ENCODE peak calls at places on chromosomes 6 and 20, in five cellular contexts. K is neuronal stem cell, Y is trophoblast cell, E is IMR-90, D is H1. J is an unnamed sample.

GRCh38 chr6:130020106-130020851 is 1.9 kb downstream of the L3MBTL3 start:
- DNase-seq in D (no peak), Y (no peak), K (peak; percentile 12), E (no peak), J (peak; percentile 39)

GRCh38 chr6:85684809-85685171 is 42.1 kb upstream of the SYNCRIP start:
- DNase-seq in Y (no peak), D (no peak), K (no peak), E (no peak), J (no peak)

GRCh38 chr6:52125139-52125538 is 37.7 kb upstream of the PKHD1 start:
- DNase-seq in D (no peak), K (no peak), Y (no peak), E (no peak), J (no peak)

GRCh38 chr6:20861479-20861878 is 327.2 kb downstream of the CDKAL1 start:
- DNase-seq in Y (no peak), D (no peak), E (no peak), K (no peak), J (no peak)

GRCh38 chr20:50321797-50322480 is 131.3 kb downstream of the CEBPB start:
- DNase-seq in D (no peak), E (peak; percentile 72), K (no peak), Y (no peak), J (peak; percentile 79)

GRCh38 chr20:57693670-57694329 is 16.0 kb downstream of the PMEPA1 start:
- DNase-seq in Y (no peak), D (no peak), K (no peak), E (no peak), J (no peak)

GRCh38 chr6:127585123-127585522 is 8.1 kb downstream of the C6orf58 start:
- DNase-seq in K (no peak), E (no peak), Y (no peak), D (no peak), J (no peak)

GRCh38 chr20:59678286-59678685 is 73.9 kb downstream of the PHACTR3 start:
- DNase-seq in D (no peak), Y (no peak), E (no peak), K (no peak), J (no peak)

GRCh38 chr6:169256518-169256917 is 2.9 kb upstream of the THBS2 start:
- DNase-seq in E (no peak), D (no peak), K (no peak), Y (no peak), J (no peak)

GRCh38 chr20:33442136-33443005 is 1.2 kb downstream of the SNTA1 start:
- DNase-seq in D (no peak), K (no peak), Y (no peak), E (no peak), J (no peak)

GRCh38 chr20:47432251-47433210 is 69.2 kb upstream of the NCOA3 start:
- DNase-seq in D (no peak), Y (peak; percentile 89), K (no peak), E (peak; percentile 19), J (no peak)

GRCh38 chr20:31835977-31836852 is 9.2 kb downstream of the FOXS1 start:
- DNase-seq in D (no peak), K (no peak), Y (no peak), E (peak; percentile 92), J (peak; percentile 94)

GRCh38 chr6:131049515-131050081 is 13.4 kb downstream of the EPB41L2 start:
- DNase-seq in Y (no peak), E (no peak), D (no peak), K (no peak), J (no peak)

GRCh38 chr6:40806479-40806878 is 219.3 kb upstream of the LRFN2 start:
- DNase-seq in K (no peak), E (no peak), Y (no peak), D (no peak), J (peak; percentile 37)

GRCh38 chr20:40651121-40651520 is 37.9 kb downstream of the MAFB start:
- DNase-seq in E (peak; percentile 8), Y (peak; percentile 67), D (no peak), K (no peak), J (peak; percentile 20)

GRCh38 chr6:3742076-3742425 is 9.5 kb downstream of the PXDC1 start:
- DNase-seq in D (no peak), Y (no peak), E (no peak), K (no peak), J (no peak)

GRCh38 chr6:56749632-56750151 is 107.0 kb upstream of the DST start:
- DNase-seq in K (no peak), Y (peak; percentile 68), D (no peak), E (peak; percentile 89), J (peak; percentile 84)

GRCh38 chr6:37182736-37183590 is 13.0 kb downstream of the PIM1 start:
- DNase-seq in K (no peak), Y (no peak), D (no peak), E (no peak), J (no peak)

GRCh38 chr6:21163110-21163837 is 430.3 kb upstream of the SOX4 start:
- DNase-seq in Y (peak; percentile 47), E (peak; percentile 79), D (no peak), K (no peak), J (peak; percentile 61)

GRCh38 chr20:10982692-10983091 is 308.9 kb upstream of the JAG1 start:
- DNase-seq in K (no peak), Y (peak; percentile 84), D (peak; percentile 13), E (peak; percentile 94), J (peak; percentile 94)

GRCh38 chr20:53570446-53571276 is 23.0 kb downstream of the ZNF217 start:
- DNase-seq in E (no peak), K (no peak), D (no peak), Y (no peak), J (no peak)

GRCh38 chr6:135498178-135498841 is 770 bp upstream of the AHI1 start:
- DNase-seq in K (peak; percentile 21), D (no peak), Y (peak; percentile 89), E (peak; percentile 94), J (peak; percentile 97)

GRCh38 chr6:135499441-135500340 is 2.2 kb upstream of the AHI1 start:
- DNase-seq in D (no peak), E (no peak), Y (no peak), K (no peak), J (no peak)

GRCh38 chr6:135496805-135497411 is 632 bp downstream of the AHI1 start:
- DNase-seq in Y (peak; percentile 8), D (no peak), E (no peak), K (no peak), J (no peak)

GRCh38 chr6:135493218-135493961 is 4.2 kb downstream of the AHI1 start:
- DNase-seq in E (peak; percentile 35), K (no peak), Y (peak; percentile 17), D (no peak), J (no peak)

DNA sequence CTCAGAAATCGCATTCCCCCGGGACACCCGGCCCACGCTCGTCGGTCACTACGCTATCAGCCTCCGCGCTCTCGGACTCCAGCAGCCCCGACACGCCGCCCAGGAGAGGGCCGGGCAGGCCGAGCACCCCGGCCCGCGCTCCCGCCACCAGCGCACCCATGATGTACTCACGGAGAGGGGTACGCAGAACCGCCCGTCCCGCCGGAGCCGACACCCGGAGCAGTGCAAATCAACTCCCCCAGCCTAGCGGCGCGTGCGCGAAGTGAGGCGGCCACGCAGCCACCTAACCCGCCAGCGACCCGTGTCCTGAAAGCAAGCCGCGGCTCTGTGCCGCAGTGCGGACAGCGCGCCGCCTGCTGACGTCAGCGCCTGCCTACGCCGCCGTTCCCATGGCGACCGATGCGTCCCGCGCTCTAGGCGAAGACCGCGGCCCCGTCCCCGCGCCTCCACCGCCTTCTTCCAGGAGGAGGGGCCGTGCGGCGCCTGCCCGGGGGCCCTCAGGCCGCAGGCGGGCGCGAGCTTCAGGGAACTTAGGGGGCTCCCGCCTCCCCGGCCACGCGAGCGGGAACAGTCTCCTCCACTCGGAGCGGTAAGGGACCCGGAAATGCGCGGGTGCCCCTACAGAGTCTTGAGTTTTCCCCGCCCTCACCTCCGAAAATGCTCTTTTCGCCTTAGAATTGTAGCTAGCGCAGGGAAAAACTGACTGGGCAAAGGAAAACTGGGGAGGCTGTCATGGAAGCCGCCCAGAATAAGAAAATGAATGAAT is at the start of gene AHI1:
- DNase-seq in E (peak; percentile 92), K (peak; percentile 92), D (peak; percentile 72), Y (peak; percentile 98), J (peak; percentile 97)
- H3K14ac ChIP-seq in E (peak within 1 kb of the TSS; percentile 98), K (peak within 1 kb of the TSS; percentile 77), D (no peak within 1 kb of the TSS), Y (peak within 1 kb of the TSS; percentile 81), J (peak within 1 kb of the TSS; percentile 51)

DNA sequence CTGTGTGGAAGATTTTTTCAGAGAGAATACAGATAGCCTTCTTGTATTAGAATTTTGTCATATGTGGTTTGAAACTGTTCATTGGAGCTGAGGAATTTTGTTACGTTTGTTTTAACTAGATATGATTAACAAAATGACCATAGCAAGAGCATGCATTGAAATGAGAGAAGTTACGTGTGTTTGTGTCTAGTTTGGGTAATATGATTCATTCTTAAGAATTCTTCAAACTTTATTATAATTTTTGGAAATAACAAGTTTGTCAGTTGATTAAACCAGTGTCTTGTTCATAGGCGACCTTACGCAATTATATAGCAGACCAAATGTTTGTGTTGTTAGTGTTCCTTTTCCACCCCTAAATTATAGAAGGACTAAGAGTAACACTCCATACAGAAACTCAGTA is 5.5 kb downstream of the GMNN start:
- DNase-seq in K (no peak), Y (no peak), E (peak; percentile 78), D (no peak), J (no peak)
- H3K36me3 ChIP-seq in K (peaks cover 92% of the 10 kb centered on the region), Y (peaks cover 4% of the 10 kb centered on the region), E (peaks cover 4% of the 10 kb centered on the region), D (peaks cover 21% of the 10 kb centered on the region), J (no peaks in the 10 kb centered on the region)

DNA sequence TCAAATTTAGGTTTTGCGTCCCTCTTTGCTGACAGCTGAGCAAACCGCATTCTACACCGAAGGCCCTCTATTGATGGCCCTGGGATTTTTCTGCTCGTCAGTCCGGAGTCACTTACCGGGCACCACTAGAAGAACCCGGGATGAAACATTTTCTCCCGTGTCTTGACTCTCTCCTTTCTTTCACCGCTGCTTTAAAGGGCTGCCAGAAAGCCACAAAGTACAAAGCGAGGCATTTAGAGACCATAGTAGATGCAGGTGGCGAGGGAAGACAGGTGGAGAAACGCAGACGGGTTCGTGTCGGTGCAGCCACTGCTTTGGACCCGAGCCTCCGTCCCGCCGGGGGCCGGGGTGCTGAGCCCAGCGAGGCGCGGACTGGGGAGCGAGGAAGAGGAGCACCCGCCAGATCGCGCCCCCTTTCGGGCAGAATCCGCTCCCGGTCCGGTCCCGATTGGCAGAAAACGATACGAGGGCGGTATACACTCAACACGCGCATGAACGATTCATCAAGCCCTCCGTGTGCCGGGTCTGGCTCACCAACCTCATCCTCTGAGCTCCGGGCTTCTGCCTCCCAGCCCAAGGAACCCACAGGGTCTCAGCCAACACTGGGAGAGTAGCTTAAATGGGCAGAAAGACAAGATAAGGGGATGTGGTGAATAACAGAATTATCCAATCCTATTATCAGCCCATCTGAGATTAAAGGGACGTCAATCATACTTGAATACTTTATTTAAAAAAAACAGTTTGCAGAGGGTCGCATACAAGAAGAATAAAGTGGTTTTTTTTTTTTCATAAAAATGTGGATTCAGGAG is 84.9 kb downstream of the TRIM27 start:
- DNase-seq in E (peak; percentile 80), Y (peak; percentile 71), K (peak; percentile 86), D (peak; percentile 69), J (peak; percentile 88)
- H3K14ac ChIP-seq in E (no peak overlapping the region), Y (no peak overlapping the region), K (peak overlapping the region; percentile 38), D (no peak overlapping the region), J (no peak overlapping the region)

GRCh38 chr6:17629824-17630510 is 29.9 kb downstream of the FAM8A1 start:
- DNase-seq in K (no peak), D (no peak), Y (no peak), E (no peak), J (no peak)
- H3K36me3 ChIP-seq in K (peaks cover 99% of the 10 kb centered on the region), D (peaks cover 44% of the 10 kb centered on the region), Y (peaks cover 24% of the 10 kb centered on the region), E (peaks cover 20% of the 10 kb centered on the region), J (peaks cover 78% of the 10 kb centered on the region)

J was measured in mesenchymal stem cell.